ENCODE peak calls at places on chromosomes 5 and 9, in eight cellular contexts. One of them, this sample, is unnamed. For H3K4me1, the result is how much of the 10 kb centered on the place peaks cover.

GRCh38 chr5:111234125-111234524 is 9.9 kb downstream of the CAMK4 start:
- DNase-seq in psoas muscle: no peak
- DNase-seq in OCI-LY7: peak
- DNase-seq in pancreas: no peak
- DNase-seq in effector memory CD4-positive, alpha-beta T cell: no peak
- DNase-seq in heart right ventricle: no peak
- DNase-seq in stomach: no peak
- DNase-seq in SJSA1: no peak
- DNase-seq in this sample: peak

GRCh38 chr5:32499261-32499660 is 54.7 kb upstream of the ZFR start:
- DNase-seq in heart right ventricle: no peak
- DNase-seq in pancreas: no peak
- DNase-seq in effector memory CD4-positive, alpha-beta T cell: no peak
- DNase-seq in OCI-LY7: no peak
- DNase-seq in psoas muscle: no peak
- DNase-seq in SJSA1: no peak
- DNase-seq in stomach: no peak
- DNase-seq in this sample: no peak

GRCh38 chr9:90287567-90288274 is 354.9 kb downstream of the DIRAS2 start:
- DNase-seq in heart right ventricle: no peak
- DNase-seq in effector memory CD4-positive, alpha-beta T cell: no peak
- DNase-seq in psoas muscle: no peak
- DNase-seq in stomach: no peak
- DNase-seq in OCI-LY7: no peak
- DNase-seq in SJSA1: no peak
- DNase-seq in pancreas: no peak
- DNase-seq in this sample: peak

GRCh38 chr5:139138790-139139189 is 59.4 kb downstream of the SIL1 start:
- DNase-seq in SJSA1: peak
- DNase-seq in psoas muscle: peak
- DNase-seq in pancreas: no peak
- DNase-seq in heart right ventricle: peak
- DNase-seq in OCI-LY7: no peak
- DNase-seq in stomach: peak
- DNase-seq in effector memory CD4-positive, alpha-beta T cell: no peak
- DNase-seq in this sample: no peak

GRCh38 chr9:104903609-104904008 is 24.3 kb downstream of the ABCA1 start:
- DNase-seq in pancreas: no peak
- DNase-seq in effector memory CD4-positive, alpha-beta T cell: no peak
- DNase-seq in OCI-LY7: no peak
- DNase-seq in heart right ventricle: no peak
- DNase-seq in stomach: no peak
- DNase-seq in psoas muscle: no peak
- DNase-seq in SJSA1: peak
- DNase-seq in this sample: no peak

GRCh38 chr5:90096415-90097081 is 313.0 kb downstream of the CETN3 start:
- DNase-seq in SJSA1: peak
- DNase-seq in heart right ventricle: peak
- DNase-seq in effector memory CD4-positive, alpha-beta T cell: no peak
- DNase-seq in psoas muscle: no peak
- DNase-seq in stomach: peak
- DNase-seq in pancreas: no peak
- DNase-seq in OCI-LY7: no peak
- DNase-seq in this sample: no peak

GRCh38 chr5:113520429-113520828 is 6.9 kb downstream of the YTHDC2 start:
- DNase-seq in stomach: no peak
- DNase-seq in heart right ventricle: no peak
- DNase-seq in effector memory CD4-positive, alpha-beta T cell: no peak
- DNase-seq in pancreas: no peak
- DNase-seq in psoas muscle: no peak
- DNase-seq in OCI-LY7: no peak
- DNase-seq in SJSA1: no peak
- DNase-seq in this sample: no peak

GRCh38 chr5:154862766-154863165 is 4.3 kb downstream of the CNOT8 start:
- DNase-seq in pancreas: no peak
- DNase-seq in heart right ventricle: no peak
- DNase-seq in effector memory CD4-positive, alpha-beta T cell: no peak
- DNase-seq in SJSA1: no peak
- DNase-seq in stomach: no peak
- DNase-seq in psoas muscle: no peak
- DNase-seq in OCI-LY7: no peak
- DNase-seq in this sample: no peak

GRCh38 chr9:4927701-4928100 is 57.4 kb upstream of the JAK2 start:
- DNase-seq in stomach: no peak
- DNase-seq in SJSA1: no peak
- DNase-seq in psoas muscle: no peak
- DNase-seq in pancreas: no peak
- DNase-seq in OCI-LY7: no peak
- DNase-seq in heart right ventricle: no peak
- DNase-seq in effector memory CD4-positive, alpha-beta T cell: no peak
- DNase-seq in this sample: no peak

GRCh38 chr9:121634329-121634784 is 17.1 kb upstream of the DAB2IP start:
- DNase-seq in pancreas: no peak
- DNase-seq in stomach: no peak
- DNase-seq in psoas muscle: no peak
- DNase-seq in heart right ventricle: no peak
- DNase-seq in effector memory CD4-positive, alpha-beta T cell: no peak
- DNase-seq in OCI-LY7: peak
- DNase-seq in SJSA1: no peak
- DNase-seq in this sample: no peak

GRCh38 chr5:102583663-102584062 is 84.9 kb upstream of the SLCO6A1 start:
- DNase-seq in heart right ventricle: no peak
- DNase-seq in stomach: no peak
- DNase-seq in effector memory CD4-positive, alpha-beta T cell: no peak
- DNase-seq in SJSA1: no peak
- DNase-seq in OCI-LY7: peak
- DNase-seq in psoas muscle: no peak
- DNase-seq in pancreas: no peak
- DNase-seq in this sample: no peak

GRCh38 chr9:131416509-131416908 is 22.6 kb downstream of the PRRC2B start:
- DNase-seq in effector memory CD4-positive, alpha-beta T cell: no peak
- DNase-seq in pancreas: no peak
- DNase-seq in stomach: no peak
- DNase-seq in OCI-LY7: no peak
- DNase-seq in psoas muscle: no peak
- DNase-seq in heart right ventricle: no peak
- DNase-seq in SJSA1: no peak
- DNase-seq in this sample: no peak

GRCh38 chr9:131419716-131420115 is 25.8 kb downstream of the PRRC2B start:
- DNase-seq in pancreas: no peak
- DNase-seq in heart right ventricle: no peak
- DNase-seq in psoas muscle: peak
- DNase-seq in OCI-LY7: no peak
- DNase-seq in SJSA1: no peak
- DNase-seq in stomach: no peak
- DNase-seq in effector memory CD4-positive, alpha-beta T cell: no peak
- DNase-seq in this sample: no peak

GRCh38 chr9:131419029-131419614 is 25.2 kb downstream of the PRRC2B start:
- DNase-seq in heart right ventricle: no peak
- DNase-seq in SJSA1: no peak
- DNase-seq in psoas muscle: no peak
- DNase-seq in effector memory CD4-positive, alpha-beta T cell: no peak
- DNase-seq in OCI-LY7: no peak
- DNase-seq in stomach: no peak
- DNase-seq in pancreas: no peak
- DNase-seq in this sample: no peak

GRCh38 chr9:131417264-131418142 is 23.6 kb downstream of the PRRC2B start:
- DNase-seq in heart right ventricle: no peak
- DNase-seq in OCI-LY7: no peak
- DNase-seq in pancreas: no peak
- DNase-seq in effector memory CD4-positive, alpha-beta T cell: no peak
- DNase-seq in psoas muscle: peak
- DNase-seq in stomach: no peak
- DNase-seq in SJSA1: no peak
- DNase-seq in this sample: no peak

DNA sequence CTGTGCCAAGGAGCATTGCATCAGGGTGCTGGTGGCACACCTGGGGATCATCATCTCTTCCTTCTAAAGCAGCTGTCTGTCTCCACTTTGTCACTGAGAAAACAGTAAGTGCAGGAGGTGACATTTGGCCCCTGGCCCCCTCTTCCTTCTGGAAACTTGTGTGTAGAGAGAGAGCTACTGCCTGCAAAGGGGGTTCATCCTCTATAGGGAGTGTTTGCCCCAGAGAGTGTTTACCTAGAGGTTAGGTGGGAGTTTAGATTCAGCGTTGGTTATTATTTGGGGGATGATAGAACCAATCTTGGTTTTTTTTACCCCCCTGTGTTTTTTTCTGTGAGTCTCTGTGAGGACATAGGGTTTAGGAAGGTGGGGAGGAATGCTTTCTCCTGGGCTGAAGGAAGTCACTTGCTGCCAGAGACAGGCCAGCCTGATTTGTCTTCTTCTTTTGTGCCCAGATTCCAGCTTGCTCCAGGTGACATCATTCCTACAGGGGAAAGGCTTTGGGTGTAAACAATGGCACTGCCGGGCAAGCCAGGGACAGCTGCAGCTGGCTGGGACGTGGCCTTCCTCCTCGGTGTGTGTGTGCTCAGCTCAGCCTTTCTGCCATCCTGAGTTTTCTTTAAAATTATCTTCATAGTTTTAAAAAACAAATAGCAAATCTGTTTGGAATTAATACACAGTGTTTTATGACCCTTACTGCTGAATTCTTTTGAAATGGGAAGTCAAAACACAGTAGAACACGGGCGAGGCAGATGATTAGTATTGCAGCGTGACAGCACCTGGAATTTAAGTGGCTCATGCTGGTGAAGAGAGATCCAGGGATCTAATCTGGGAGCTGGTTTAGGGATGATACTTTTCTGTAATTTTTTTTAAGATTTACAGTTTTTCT is 24.5 kb downstream of the PRRC2B start:
- DNase-seq in pancreas: peak
- DNase-seq in psoas muscle: no peak
- DNase-seq in effector memory CD4-positive, alpha-beta T cell: no peak
- DNase-seq in OCI-LY7: no peak
- DNase-seq in SJSA1: no peak
- DNase-seq in heart right ventricle: no peak
- DNase-seq in stomach: peak
- DNase-seq in this sample: no peak
- H3K4me1 ChIP-seq in pancreas: half or more
- H3K4me1 ChIP-seq in psoas muscle: half or more
- H3K4me1 ChIP-seq in effector memory CD4-positive, alpha-beta T cell: under half
- H3K4me1 ChIP-seq in OCI-LY7: under half
- H3K4me1 ChIP-seq in SJSA1: half or more
- H3K4me1 ChIP-seq in heart right ventricle: half or more
- H3K4me1 ChIP-seq in stomach: half or more
- H3K4me1 ChIP-seq in this sample: half or more

GRCh38 chr5:81632679-81633078 is 118.2 kb downstream of the SSBP2 start:
- DNase-seq in OCI-LY7: no peak
- DNase-seq in SJSA1: no peak
- DNase-seq in heart right ventricle: no peak
- DNase-seq in pancreas: no peak
- DNase-seq in stomach: no peak
- DNase-seq in effector memory CD4-positive, alpha-beta T cell: no peak
- DNase-seq in psoas muscle: no peak
- DNase-seq in this sample: no peak

GRCh38 chr5:81631124-81631523 is 119.8 kb downstream of the SSBP2 start:
- DNase-seq in stomach: no peak
- DNase-seq in pancreas: no peak
- DNase-seq in SJSA1: no peak
- DNase-seq in psoas muscle: no peak
- DNase-seq in effector memory CD4-positive, alpha-beta T cell: peak
- DNase-seq in OCI-LY7: peak
- DNase-seq in heart right ventricle: no peak
- DNase-seq in this sample: peak

GRCh38 chr5:81633471-81633870 is 117.4 kb downstream of the SSBP2 start:
- DNase-seq in OCI-LY7: peak
- DNase-seq in SJSA1: no peak
- DNase-seq in psoas muscle: no peak
- DNase-seq in heart right ventricle: no peak
- DNase-seq in stomach: no peak
- DNase-seq in effector memory CD4-positive, alpha-beta T cell: no peak
- DNase-seq in pancreas: no peak
- DNase-seq in this sample: no peak

GRCh38 chr5:81629986-81630385 is 120.9 kb downstream of the SSBP2 start:
- DNase-seq in heart right ventricle: no peak
- DNase-seq in SJSA1: no peak
- DNase-seq in effector memory CD4-positive, alpha-beta T cell: no peak
- DNase-seq in OCI-LY7: no peak
- DNase-seq in psoas muscle: no peak
- DNase-seq in pancreas: no peak
- DNase-seq in stomach: no peak
- DNase-seq in this sample: no peak

GRCh38 chr5:81630721-81631120 is 120.2 kb downstream of the SSBP2 start:
- DNase-seq in SJSA1: no peak
- DNase-seq in pancreas: no peak
- DNase-seq in psoas muscle: no peak
- DNase-seq in OCI-LY7: no peak
- DNase-seq in stomach: no peak
- DNase-seq in effector memory CD4-positive, alpha-beta T cell: no peak
- DNase-seq in heart right ventricle: no peak
- DNase-seq in this sample: no peak
- H3K4me1 ChIP-seq in SJSA1: under half
- H3K4me1 ChIP-seq in pancreas: under half
- H3K4me1 ChIP-seq in psoas muscle: under half
- H3K4me1 ChIP-seq in OCI-LY7: half or more
- H3K4me1 ChIP-seq in stomach: under half
- H3K4me1 ChIP-seq in effector memory CD4-positive, alpha-beta T cell: under half
- H3K4me1 ChIP-seq in heart right ventricle: under half
- H3K4me1 ChIP-seq in this sample: under half

DNA sequence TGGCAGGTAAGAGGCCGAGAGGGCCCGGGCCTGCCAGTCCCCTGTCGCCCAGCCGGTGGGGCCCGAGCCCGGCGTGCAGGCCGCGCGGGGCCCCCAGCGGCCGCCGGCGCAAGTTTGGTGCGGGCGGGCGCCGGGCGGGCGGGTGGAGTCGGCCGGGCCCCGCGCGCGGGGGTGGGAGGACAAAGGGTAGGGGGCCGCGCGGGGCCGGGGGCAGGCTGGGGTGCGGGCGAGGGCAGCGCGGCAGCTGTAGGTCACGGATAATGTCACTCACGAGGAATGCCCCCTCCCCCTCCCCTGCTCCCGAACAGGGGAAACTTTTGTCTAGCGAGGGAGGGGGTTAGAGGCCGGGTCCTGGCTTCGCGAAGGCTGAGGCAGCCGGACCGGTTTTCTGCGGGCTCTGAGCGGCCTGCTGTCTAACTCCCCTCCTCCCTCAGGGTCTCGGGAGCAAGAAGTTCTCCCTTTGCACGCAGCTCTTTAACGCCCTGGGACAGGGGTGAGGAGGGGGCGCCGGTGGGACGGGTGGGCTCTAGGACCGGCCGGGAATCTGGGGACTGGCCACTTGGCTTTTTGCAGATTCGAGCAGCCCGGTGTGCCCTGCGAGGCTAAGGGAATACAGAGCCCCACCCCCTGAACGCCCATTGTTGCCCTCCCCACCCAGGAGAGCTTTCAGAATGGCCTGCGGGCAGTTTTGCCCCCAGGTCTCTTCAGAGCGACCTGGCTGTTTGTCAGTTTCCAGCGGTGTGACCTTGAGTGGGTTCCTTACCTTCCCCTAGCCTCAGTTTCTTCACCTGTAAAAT is 21.3 kb upstream of the NDST1 start:
- DNase-seq in effector memory CD4-positive, alpha-beta T cell: peak
- DNase-seq in OCI-LY7: peak
- DNase-seq in pancreas: peak
- DNase-seq in heart right ventricle: peak
- DNase-seq in SJSA1: peak
- DNase-seq in psoas muscle: peak
- DNase-seq in stomach: peak
- DNase-seq in this sample: peak
- H3K4me1 ChIP-seq in effector memory CD4-positive, alpha-beta T cell: under half
- H3K4me1 ChIP-seq in OCI-LY7: half or more
- H3K4me1 ChIP-seq in pancreas: under half
- H3K4me1 ChIP-seq in heart right ventricle: half or more
- H3K4me1 ChIP-seq in SJSA1: half or more
- H3K4me1 ChIP-seq in psoas muscle: half or more
- H3K4me1 ChIP-seq in stomach: half or more
- H3K4me1 ChIP-seq in this sample: under half

GRCh38 chr5:17854901-17855300 is 220.6 kb downstream of the TAF11L14 start:
- DNase-seq in effector memory CD4-positive, alpha-beta T cell: no peak
- DNase-seq in OCI-LY7: no peak
- DNase-seq in psoas muscle: no peak
- DNase-seq in pancreas: no peak
- DNase-seq in stomach: no peak
- DNase-seq in SJSA1: no peak
- DNase-seq in heart right ventricle: no peak
- DNase-seq in this sample: no peak
- H3K4me1 ChIP-seq in effector memory CD4-positive, alpha-beta T cell: under half
- H3K4me1 ChIP-seq in OCI-LY7: under half
- H3K4me1 ChIP-seq in psoas muscle: under half
- H3K4me1 ChIP-seq in pancreas: under half
- H3K4me1 ChIP-seq in stomach: under half
- H3K4me1 ChIP-seq in SJSA1: under half
- H3K4me1 ChIP-seq in heart right ventricle: under half
- H3K4me1 ChIP-seq in this sample: under half